ENCODE peak calls at places on chromosomes 12 and 14, in seven cellular contexts. U is H1, R is SK-N-SH, B is GM12878, C is HepG2, F is K562, V is HCT116. H is an unnamed sample.

GRCh38 chr14:98189077-98189476 is 1082.9 kb downstream of the BCL11B start:
- DNase-seq in U (no peak), R (no peak), B (no peak), C (no peak), F (no peak), V (no peak), H (no peak)

GRCh38 chr12:45989277-45989856 is 1.0 kb downstream of the SCAF11 start:
- DNase-seq in U (no peak), R (no peak), B (no peak), C (no peak), F (no peak), V (peak), H (no peak)

GRCh38 chr12:55019784-55020183 is at the start of gene NEUROD4:
- DNase-seq in U (peak), R (no peak), B (no peak), C (peak), F (peak), V (peak), H (peak)

GRCh38 chr12:89861086-89861485 is 152.4 kb upstream of the ATP2B1 start:
- DNase-seq in U (no peak), R (no peak), B (no peak), C (no peak), F (peak), V (no peak), H (no peak)

GRCh38 chr12:122423258-122424165 is 1.0 kb upstream of the CLIP1 start:
- DNase-seq in U (peak), R (peak), B (no peak), C (peak), F (peak), V (peak), H (no peak)

GRCh38 chr14:64536488-64537245 is 3.9 kb upstream of the HSPA2 start:
- DNase-seq in U (no peak), R (no peak), B (no peak), C (peak), F (no peak), V (no peak), H (peak)

GRCh38 chr12:120117961-120118709 is 1.6 kb upstream of the RAB35 start:
- DNase-seq in U (no peak), R (no peak), B (no peak), C (peak), F (peak), V (no peak), H (no peak)

GRCh38 chr12:121120323-121120722 is 12.4 kb upstream of the P2RX7 start:
- DNase-seq in U (no peak), R (no peak), B (no peak), C (no peak), F (no peak), V (no peak), H (no peak)

GRCh38 chr12:116646901-116647300 is 87.7 kb downstream of the MAP1LC3B2 start:
- DNase-seq in U (no peak), R (no peak), B (no peak), C (no peak), F (no peak), V (no peak), H (no peak)

GRCh38 chr12:66345212-66345611 is 42.9 kb downstream of the HELB start:
- DNase-seq in U (no peak), R (no peak), B (no peak), C (no peak), F (peak), V (no peak), H (no peak)

GRCh38 chr12:72570601-72571000 is 298.4 kb downstream of the TRHDE start:
- DNase-seq in U (peak), R (peak), B (no peak), C (peak), F (peak), V (peak), H (no peak)

GRCh38 chr12:80837342-80837978 is 100.3 kb downstream of the LIN7A start:
- DNase-seq in U (no peak), R (peak), B (no peak), C (peak), F (no peak), V (peak), H (peak)

GRCh38 chr14:64293976-64294671 is at the start of gene ESR2:
- DNase-seq in U (peak), R (peak), B (no peak), C (no peak), F (peak), V (no peak), H (peak)

GRCh38 chr14:75277796-75278421 is 719 bp upstream of the FOS start:
- DNase-seq in U (no peak), R (no peak), B (no peak), C (no peak), F (no peak), V (no peak), H (no peak)

GRCh38 chr14:68312884-68313725 is 479.8 kb downstream of the ZFP36L1 start:
- DNase-seq in U (no peak), R (no peak), B (peak), C (no peak), F (no peak), V (no peak), H (no peak)

GRCh38 chr12:124411291-124411878 is 116.5 kb downstream of the RFLNA start:
- DNase-seq in U (no peak), R (peak), B (no peak), C (no peak), F (no peak), V (no peak), H (no peak)

GRCh38 chr12:95480230-95480629 is 6.3 kb downstream of the METAP2 start:
- DNase-seq in U (no peak), R (no peak), B (no peak), C (no peak), F (no peak), V (no peak), H (no peak)

GRCh38 chr12:6095269-6095668 is 29.2 kb downstream of the VWF start:
- DNase-seq in U (no peak), R (no peak), B (no peak), C (no peak), F (no peak), V (no peak), H (no peak)

GRCh38 chr14:59126714-59127436 is 61.6 kb upstream of the DAAM1 start:
- DNase-seq in U (no peak), R (peak), B (no peak), C (peak), F (peak), V (peak), H (peak)

GRCh38 chr12:32390572-32391219 is 8.7 kb upstream of the FGD4 start:
- DNase-seq in U (peak), R (peak), B (no peak), C (peak), F (no peak), V (no peak), H (no peak)

GRCh38 chr12:20127401-20127800 is 240.9 kb upstream of the PDE3A start:
- DNase-seq in U (no peak), R (no peak), B (no peak), C (no peak), F (no peak), V (no peak), H (no peak)

GRCh38 chr14:95157195-95157986 is at the start of gene DICER1:
- DNase-seq in U (peak), R (peak), B (peak), C (peak), F (peak), V (peak), H (peak)

GRCh38 chr12:124687695-124688301 is 120.4 kb upstream of the NCOR2 start:
- DNase-seq in U (no peak), R (no peak), B (no peak), C (no peak), F (no peak), V (no peak), H (no peak)

GRCh38 chr12:29039013-29039412 is 110.1 kb upstream of the FAR2 start:
- DNase-seq in U (no peak), R (peak), B (no peak), C (no peak), F (no peak), V (no peak), H (no peak)

GRCh38 chr12:57619434-57620244 is 8.4 kb downstream of the ARHGEF25 start:
- DNase-seq in U (peak), R (no peak), B (no peak), C (no peak), F (no peak), V (no peak), H (no peak)

GRCh38 chr12:131251336-131252101 is 297.8 kb downstream of the ADGRD1 start:
- DNase-seq in U (no peak), R (no peak), B (no peak), C (no peak), F (peak), V (no peak), H (no peak)

GRCh38 chr14:86153480-86153879 is 623.5 kb downstream of the FLRT2 start:
- DNase-seq in U (no peak), R (no peak), B (no peak), C (no peak), F (no peak), V (no peak), H (peak)

GRCh38 chr12:76621582-76622024 is 62.0 kb upstream of the OSBPL8 start:
- DNase-seq in U (peak), R (peak), B (peak), C (peak), F (peak), V (peak), H (peak)

GRCh38 chr14:23723911-23724310 is 87.7 kb downstream of the DHRS2 start:
- DNase-seq in U (no peak), R (no peak), B (no peak), C (no peak), F (no peak), V (no peak), H (no peak)

GRCh38 chr14:23728791-23729190 is 92.6 kb downstream of the DHRS2 start:
- DNase-seq in U (no peak), R (no peak), B (no peak), C (no peak), F (no peak), V (no peak), H (no peak)

GRCh38 chr14:23725528-23725927 is 89.4 kb downstream of the DHRS2 start:
- DNase-seq in U (no peak), R (no peak), B (no peak), C (no peak), F (no peak), V (no peak), H (no peak)

GRCh38 chr14:23727566-23728335 is 91.6 kb downstream of the DHRS2 start:
- DNase-seq in U (no peak), R (peak), B (no peak), C (peak), F (peak), V (peak), H (peak)

GRCh38 chr14:23725980-23726746 is 90.0 kb downstream of the DHRS2 start:
- DNase-seq in U (no peak), R (no peak), B (no peak), C (no peak), F (no peak), V (no peak), H (no peak)
- TF ChIP-seq JUND in U (no peak), R (no peak), B (no peak), C (no peak), F (no peak), V (no peak), H (no peak)

GRCh38 chr14:105427893-105428485 is 8.4 kb downstream of the MTA1 start:
- DNase-seq in U (no peak), R (no peak), B (no peak), C (no peak), F (no peak), V (no peak), H (no peak)

GRCh38 chr14:105431256-105431655 is 11.6 kb downstream of the MTA1 start:
- DNase-seq in U (no peak), R (no peak), B (no peak), C (no peak), F (no peak), V (no peak), H (no peak)

GRCh38 chr14:105430042-105430441 is 10.4 kb downstream of the MTA1 start:
- DNase-seq in U (no peak), R (no peak), B (no peak), C (no peak), F (no peak), V (no peak), H (no peak)

GRCh38 chr14:105432657-105433056 is 13.0 kb downstream of the MTA1 start:
- DNase-seq in U (no peak), R (no peak), B (no peak), C (no peak), F (no peak), V (no peak), H (no peak)

DNA sequence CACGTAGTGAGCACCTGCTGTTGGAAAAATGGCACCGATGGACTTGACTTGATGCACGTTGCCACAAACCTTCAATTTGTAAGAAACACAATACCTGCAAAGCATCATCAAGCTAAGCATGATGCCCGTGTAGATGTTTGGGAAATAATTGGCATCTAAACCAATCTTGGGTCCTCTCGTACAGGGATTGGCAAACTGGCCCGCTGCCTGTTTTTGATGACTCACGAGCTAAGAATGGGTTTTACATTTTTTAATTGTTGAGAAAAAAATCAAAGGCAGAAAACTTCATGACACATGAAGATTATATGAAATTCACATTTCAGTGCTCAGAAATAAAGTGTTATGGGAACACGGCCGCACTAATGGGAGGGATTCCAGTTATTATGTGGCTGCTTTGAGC is 10.9 kb downstream of the MTA1 start:
- DNase-seq in U (no peak), R (no peak), B (no peak), C (no peak), F (no peak), V (peak), H (no peak)
- TF ChIP-seq JUND in U (no peak), R (no peak), B (no peak), C (no peak), F (no peak), V (peak), H (no peak)

DNA sequence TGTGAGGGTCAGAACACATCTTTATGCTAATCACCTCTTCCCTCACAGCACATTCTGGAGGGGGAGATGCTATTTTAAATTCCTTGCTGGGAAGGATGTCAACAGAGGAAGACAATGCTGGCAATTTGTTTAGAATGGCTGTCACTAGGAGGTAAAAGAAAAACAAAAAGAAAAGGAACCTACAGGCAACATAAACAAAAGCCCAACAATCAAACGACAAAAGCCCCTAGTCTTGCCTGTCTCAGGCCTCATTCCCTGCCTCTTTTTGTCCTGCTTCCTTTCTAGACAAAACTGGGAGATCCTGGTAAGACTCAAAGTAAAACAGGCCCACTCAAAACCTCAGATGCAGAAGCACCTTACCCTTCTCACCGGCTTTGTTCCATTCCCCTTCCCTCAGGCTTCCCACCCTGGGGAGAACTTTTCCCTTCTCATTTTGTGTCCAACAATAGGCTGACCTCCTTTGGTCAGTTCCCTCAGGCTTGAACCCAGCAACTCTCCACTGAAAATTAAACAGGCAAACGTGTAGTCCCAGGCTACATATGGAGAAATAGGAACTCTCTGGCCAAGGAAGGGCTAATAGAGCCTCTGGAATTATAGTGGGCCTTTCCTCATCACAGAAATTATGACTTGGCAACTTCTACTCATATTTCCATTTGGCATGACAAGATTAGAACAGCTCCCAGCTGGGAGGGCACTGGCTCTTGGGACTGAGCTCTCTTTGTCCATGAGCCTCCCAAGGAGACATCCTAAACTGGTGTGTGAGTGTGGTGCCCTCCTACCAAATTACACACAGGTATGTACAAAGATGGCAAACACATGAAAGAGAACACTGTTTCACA is 193.1 kb downstream of the MON2 start:
- DNase-seq in U (peak), R (no peak), B (no peak), C (no peak), F (no peak), V (no peak), H (no peak)
- TF ChIP-seq JUND in U (no peak), R (no peak), B (no peak), C (no peak), F (no peak), V (no peak), H (no peak)

DNA sequence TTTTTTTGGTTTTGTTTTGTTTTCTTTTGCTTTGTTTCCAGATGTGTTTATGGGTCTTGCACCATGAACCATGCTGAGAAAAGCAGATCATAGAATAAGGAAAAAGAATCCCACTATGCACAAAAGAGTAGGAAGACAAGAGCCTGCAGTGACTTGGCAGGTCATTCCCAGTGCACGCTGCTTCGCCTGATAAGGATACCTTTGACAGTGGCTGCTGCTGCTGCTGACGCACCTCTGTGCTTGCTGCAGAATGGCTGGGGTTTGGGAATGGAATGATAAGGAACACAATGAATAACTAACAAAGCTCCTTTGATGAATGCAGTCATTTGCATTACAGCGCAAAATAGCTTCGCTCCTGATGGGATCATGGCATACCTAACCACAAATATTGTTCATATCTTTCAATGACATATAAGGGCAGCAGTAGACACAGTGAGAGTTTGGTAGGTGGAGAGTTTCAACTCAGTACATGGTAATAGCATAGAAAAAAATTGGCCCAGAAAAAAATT is 278.7 kb downstream of the PDZRN4 start:
- DNase-seq in U (no peak), R (no peak), B (no peak), C (no peak), F (no peak), V (no peak), H (no peak)
- TF ChIP-seq JUND in U (no peak), R (no peak), B (no peak), C (no peak), F (no peak), V (no peak), H (no peak)

GRCh38 chr12:64544796-64545382 is 65.4 kb upstream of the RASSF3 start:
- DNase-seq in U (no peak), R (peak), B (no peak), C (no peak), F (no peak), V (no peak), H (no peak)
- TF ChIP-seq JUND in U (no peak), R (no peak), B (no peak), C (no peak), F (no peak), V (no peak), H (no peak)

DNA sequence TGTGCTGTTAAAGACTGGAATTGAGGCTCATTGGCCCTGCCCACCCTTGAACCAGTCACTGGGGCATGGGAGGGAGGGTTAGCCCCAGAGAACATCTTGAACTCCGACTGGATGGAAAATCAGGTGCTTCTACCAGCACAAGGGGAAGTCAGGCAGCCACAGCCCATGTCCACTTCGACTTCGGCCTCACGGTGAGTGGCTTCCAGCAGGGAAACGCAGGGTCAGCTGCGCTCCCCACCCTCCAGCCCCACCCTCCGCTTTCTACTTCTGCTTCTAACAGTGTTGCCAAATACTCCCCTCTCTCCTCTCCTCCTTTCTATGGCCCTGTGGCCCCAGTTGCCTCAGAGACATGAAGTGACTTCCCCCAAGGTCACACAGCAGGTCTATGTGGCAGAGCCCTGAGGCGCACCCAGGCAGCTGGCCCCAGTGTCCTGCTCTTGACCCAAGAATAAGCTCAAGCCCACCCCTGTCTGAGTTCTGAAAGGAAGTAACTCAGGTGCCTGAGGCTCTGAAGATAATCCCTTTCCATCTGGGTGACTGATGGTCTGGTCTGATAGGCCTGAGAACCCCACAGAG is 11.9 kb upstream of the SH2B3 start:
- DNase-seq in U (no peak), R (peak), B (no peak), C (no peak), F (peak), V (no peak), H (no peak)
- TF ChIP-seq JUND in U (no peak), R (no peak), B (no peak), C (no peak), F (no peak), V (no peak), H (no peak)

GRCh38 chr12:109304485-109304884 is 4.6 kb downstream of the FOXN4 start:
- DNase-seq in U (no peak), R (peak), B (no peak), C (no peak), F (no peak), V (no peak), H (no peak)

GRCh38 chr12:109301643-109302176 is 7.4 kb downstream of the FOXN4 start:
- DNase-seq in U (no peak), R (no peak), B (no peak), C (no peak), F (no peak), V (no peak), H (no peak)

GRCh38 chr12:109299849-109300248 is 9.2 kb downstream of the FOXN4 start:
- DNase-seq in U (no peak), R (no peak), B (no peak), C (no peak), F (no peak), V (no peak), H (no peak)

GRCh38 chr12:109302770-109303169 is 6.3 kb downstream of the FOXN4 start:
- DNase-seq in U (no peak), R (no peak), B (no peak), C (no peak), F (no peak), V (no peak), H (no peak)

GRCh38 chr12:109302358-109302757 is 6.7 kb downstream of the FOXN4 start:
- DNase-seq in U (no peak), R (no peak), B (no peak), C (no peak), F (no peak), V (no peak), H (peak)
- TF ChIP-seq JUND in U (no peak), R (no peak), B (no peak), C (no peak), F (no peak), V (no peak), H (no peak)

H was measured in T47D.